ENCODE peak calls at places on chromosomes 12 and 14, in nine cellular contexts. E is breast epithelium, D is foreskin fibroblast, S is endodermal cell, C is AG10803, K is EL, U is AG08395, X is NCI-H510A treated with DMSO at 0.1 percent for 48 hours, V is substantia nigra. A is an unnamed sample.

GRCh38 chr12:45909041-45909713 is 81.2 kb downstream of the SCAF11 start:
- DNase-seq in S (no peak), X (no peak), K (no peak), V (no peak), U (no peak), C (no peak), D (peak), E (no peak), A (no peak)

GRCh38 chr12:68418137-68418460 is 85.9 kb upstream of the MDM1 start:
- DNase-seq in S (no peak), K (no peak), X (no peak), D (no peak), E (no peak), V (no peak), C (no peak), U (no peak), A (no peak)

GRCh38 chr14:32201816-32202467 is at the start of gene RNU6-7:
- DNase-seq in C (no peak), S (peak), X (peak), E (no peak), V (peak), U (no peak), D (peak), K (no peak), A (no peak)

GRCh38 chr12:105672576-105672975 is 342.1 kb downstream of the C12orf75 start:
- DNase-seq in X (no peak), C (peak), U (no peak), K (no peak), D (no peak), V (no peak), S (no peak), E (no peak), A (no peak)

GRCh38 chr14:104243200-104243599 is 104.8 kb downstream of the KIF26A start:
- DNase-seq in C (no peak), V (no peak), X (no peak), D (no peak), E (no peak), U (no peak), K (no peak), S (peak), A (no peak)

GRCh38 chr14:98913967-98914620 is 357.9 kb downstream of the BCL11B start:
- DNase-seq in E (no peak), C (no peak), V (no peak), X (no peak), D (no peak), U (no peak), K (no peak), S (no peak), A (no peak)

GRCh38 chr12:24948452-24948815 is 467 bp downstream of the BCAT1 start:
- DNase-seq in X (no peak), C (peak), E (no peak), V (no peak), D (peak), S (peak), U (peak), K (peak), A (peak)

GRCh38 chr14:58414845-58415244 is 12.5 kb downstream of the TIMM9 start:
- DNase-seq in S (peak), E (no peak), C (no peak), K (no peak), V (no peak), X (no peak), D (peak), U (no peak), A (no peak)

GRCh38 chr12:54419088-54419887 is at the start of gene ITGA5:
- DNase-seq in D (peak), S (peak), V (no peak), U (peak), E (peak), X (no peak), K (peak), C (peak), A (no peak)

GRCh38 chr14:102591372-102591943 is 991 bp upstream of the RCOR1 start:
- DNase-seq in K (peak), V (peak), D (peak), C (no peak), S (peak), X (no peak), E (no peak), U (peak), A (no peak)

GRCh38 chr12:22691319-22691718 is 66.3 kb downstream of the ETNK1 start:
- DNase-seq in K (no peak), E (no peak), D (peak), C (no peak), U (no peak), X (no peak), V (no peak), S (no peak), A (no peak)

GRCh38 chr12:18794000-18794399 is 56.1 kb downstream of the CAPZA3 start:
- DNase-seq in E (no peak), C (no peak), D (no peak), V (no peak), K (no peak), X (no peak), S (no peak), U (no peak), A (no peak)

GRCh38 chr12:124588689-124589318 is 21.4 kb upstream of the NCOR2 start:
- DNase-seq in E (no peak), S (no peak), C (peak), U (peak), X (no peak), D (peak), K (peak), V (no peak), A (no peak)

GRCh38 chr12:31518680-31519227 is 72.2 kb downstream of the DENND5B start:
- DNase-seq in C (peak), K (peak), X (no peak), S (peak), D (peak), U (peak), V (no peak), E (no peak), A (no peak)

GRCh38 chr12:82937151-82937550 is 250.4 kb downstream of the TMTC2 start:
- DNase-seq in X (no peak), U (no peak), K (no peak), V (no peak), S (no peak), C (peak), D (peak), E (no peak), A (no peak)

GRCh38 chr12:48110691-48111315 is 4.9 kb upstream of the SENP1 start:
- DNase-seq in S (no peak), D (peak), K (peak), U (no peak), X (no peak), E (no peak), C (no peak), V (no peak), A (no peak)

GRCh38 chr14:97780804-97781203 is 983.6 kb downstream of the VRK1 start:
- DNase-seq in U (no peak), S (no peak), K (no peak), E (no peak), C (no peak), D (no peak), V (no peak), X (no peak), A (no peak)

GRCh38 chr12:49810159-49810459 is 18.1 kb downstream of the NCKAP5L start:
- DNase-seq in K (no peak), C (no peak), U (no peak), S (peak), V (peak), X (no peak), D (no peak), E (peak), A (no peak)

GRCh38 chr12:113299619-113300237 is 35.2 kb downstream of the SLC8B1 start:
- DNase-seq in U (peak), V (peak), E (peak), C (peak), X (no peak), D (peak), K (peak), S (peak), A (no peak)

GRCh38 chr14:95255013-95255412 is 64.7 kb downstream of the CLMN start:
- DNase-seq in E (no peak), V (no peak), U (no peak), D (no peak), K (no peak), C (no peak), X (no peak), S (peak), A (peak)

GRCh38 chr14:100261621-100262020 is 22.7 kb downstream of the YY1 start:
- DNase-seq in X (no peak), E (no peak), C (no peak), S (no peak), V (no peak), U (no peak), D (no peak), K (no peak), A (no peak)

GRCh38 chr12:109762071-109762672 is 48.5 kb downstream of the FAM222A start:
- DNase-seq in K (no peak), U (no peak), E (peak), D (no peak), V (no peak), S (peak), C (no peak), X (no peak), A (no peak)

GRCh38 chr14:100547633-100548294 is 39.5 kb downstream of the BEGAIN start:
- DNase-seq in V (peak), K (peak), C (peak), X (peak), D (peak), S (no peak), U (peak), E (no peak), A (no peak)

GRCh38 chr14:78697341-78697740 is 527.2 kb downstream of the NRXN3 start:
- DNase-seq in S (no peak), V (no peak), C (peak), E (no peak), D (peak), U (peak), K (peak), X (peak), A (peak)

GRCh38 chr12:14892726-14893442 is 7.2 kb upstream of the MGP start:
- DNase-seq in E (no peak), V (peak), D (peak), U (peak), C (no peak), S (no peak), X (no peak), K (no peak), A (no peak)

GRCh38 chr12:110546339-110546738 is 36.8 kb downstream of the PPTC7 start:
- DNase-seq in V (no peak), C (peak), D (peak), X (no peak), U (peak), K (peak), E (no peak), S (peak), A (no peak)

GRCh38 chr14:67221248-67221981 is 19.8 kb upstream of the PALS1 start:
- DNase-seq in K (peak), D (peak), V (no peak), C (peak), U (peak), E (no peak), S (no peak), X (no peak), A (no peak)

GRCh38 chr12:14849664-14850063 is 6.3 kb upstream of the ART4 start:
- DNase-seq in S (no peak), K (peak), E (no peak), X (no peak), C (peak), V (no peak), U (no peak), D (peak), A (no peak)

GRCh38 chr12:102096855-102097254 is 23.1 kb downstream of the NUP37 start:
- DNase-seq in K (no peak), E (no peak), X (no peak), U (no peak), C (no peak), D (no peak), S (no peak), V (no peak), A (peak)

GRCh38 chr12:460301-461230 is 827 bp downstream of the B4GALNT3 start:
- DNase-seq in D (peak), C (no peak), K (peak), E (no peak), V (no peak), X (no peak), S (peak), U (peak), A (no peak)

GRCh38 chr14:53019391-53019790 is 68.5 kb upstream of the FERMT2 start:
- DNase-seq in K (no peak), V (no peak), E (no peak), S (no peak), X (no peak), C (peak), D (peak), U (peak), A (no peak)

GRCh38 chr12:26798669-26799068 is 34.3 kb downstream of the ITPR2 start:
- DNase-seq in D (no peak), V (no peak), X (no peak), U (no peak), C (no peak), K (no peak), E (no peak), S (no peak), A (no peak)

GRCh38 chr12:30602678-30603077 is 93.0 kb downstream of the IPO8 start:
- DNase-seq in U (no peak), E (no peak), V (no peak), C (no peak), S (no peak), D (no peak), K (no peak), X (no peak), A (no peak)

GRCh38 chr14:23153891-23154796 is 29.3 kb downstream of the SLC7A8 start:
- DNase-seq in X (no peak), K (peak), E (peak), S (peak), V (peak), U (peak), D (peak), C (peak), A (no peak)

GRCh38 chr14:95534299-95535225 is at the start of gene GLRX5:
- DNase-seq in X (peak), D (peak), S (peak), V (peak), K (peak), E (peak), U (peak), C (peak), A (peak)

GRCh38 chr12:28237423-28237822 is 47.2 kb downstream of the CCDC91 start:
- DNase-seq in K (peak), E (no peak), V (no peak), C (no peak), D (peak), X (no peak), S (peak), U (no peak), A (no peak)

GRCh38 chr14:67694791-67695393 is 672 bp downstream of the RDH11 start:
- DNase-seq in U (peak), C (peak), X (peak), V (peak), S (peak), E (peak), K (peak), D (peak), A (peak)

A was measured in MM.1S.